ENCODE peak calls at places on chromosomes 6 and 20, in eight cellular contexts. One of them, this sample, is unnamed.

GRCh38 chr20:32231847-32232246 is 24.2 kb downstream of the POFUT1 start:
- DNase-seq in T-helper 17 cell: peak
- DNase-seq in psoas muscle: no peak
- DNase-seq in HCT116: no peak
- DNase-seq in globus pallidus: peak
- DNase-seq in dorsolateral prefrontal cortex: no peak
- DNase-seq in Right ventricle myocardium superior: no peak
- DNase-seq in GM13976: peak
- DNase-seq in this sample: no peak

GRCh38 chr6:35600659-35601125 is 88.0 kb upstream of the TULP1 start:
- DNase-seq in T-helper 17 cell: no peak
- DNase-seq in psoas muscle: no peak
- DNase-seq in HCT116: no peak
- DNase-seq in globus pallidus: no peak
- DNase-seq in dorsolateral prefrontal cortex: no peak
- DNase-seq in Right ventricle myocardium superior: no peak
- DNase-seq in GM13976: no peak
- DNase-seq in this sample: peak

GRCh38 chr6:99434702-99435530 is 9.8 kb upstream of the PNISR start:
- DNase-seq in T-helper 17 cell: no peak
- DNase-seq in psoas muscle: no peak
- DNase-seq in HCT116: peak
- DNase-seq in globus pallidus: no peak
- DNase-seq in dorsolateral prefrontal cortex: no peak
- DNase-seq in Right ventricle myocardium superior: no peak
- DNase-seq in GM13976: peak
- DNase-seq in this sample: no peak

GRCh38 chr6:7165002-7165735 is 57.4 kb downstream of the RREB1 start:
- DNase-seq in T-helper 17 cell: no peak
- DNase-seq in psoas muscle: no peak
- DNase-seq in HCT116: no peak
- DNase-seq in globus pallidus: no peak
- DNase-seq in dorsolateral prefrontal cortex: no peak
- DNase-seq in Right ventricle myocardium superior: no peak
- DNase-seq in GM13976: no peak
- DNase-seq in this sample: no peak

GRCh38 chr6:4308354-4308753 is 173.0 kb upstream of the ECI2 start:
- DNase-seq in T-helper 17 cell: no peak
- DNase-seq in psoas muscle: no peak
- DNase-seq in HCT116: no peak
- DNase-seq in globus pallidus: no peak
- DNase-seq in dorsolateral prefrontal cortex: no peak
- DNase-seq in Right ventricle myocardium superior: no peak
- DNase-seq in GM13976: no peak
- DNase-seq in this sample: no peak

GRCh38 chr6:35327349-35328027 is 14.9 kb upstream of the PPARD start:
- DNase-seq in T-helper 17 cell: peak
- DNase-seq in psoas muscle: no peak
- DNase-seq in HCT116: peak
- DNase-seq in globus pallidus: peak
- DNase-seq in dorsolateral prefrontal cortex: no peak
- DNase-seq in Right ventricle myocardium superior: peak
- DNase-seq in GM13976: peak
- DNase-seq in this sample: peak

GRCh38 chr6:162941128-162941527 is 213.4 kb downstream of the PACRG start:
- DNase-seq in T-helper 17 cell: no peak
- DNase-seq in psoas muscle: no peak
- DNase-seq in HCT116: no peak
- DNase-seq in globus pallidus: no peak
- DNase-seq in dorsolateral prefrontal cortex: no peak
- DNase-seq in Right ventricle myocardium superior: no peak
- DNase-seq in GM13976: no peak
- DNase-seq in this sample: no peak

GRCh38 chr6:145841668-145842067 is 27.1 kb upstream of the FBXO30 start:
- DNase-seq in T-helper 17 cell: no peak
- DNase-seq in psoas muscle: no peak
- DNase-seq in HCT116: no peak
- DNase-seq in globus pallidus: no peak
- DNase-seq in dorsolateral prefrontal cortex: no peak
- DNase-seq in Right ventricle myocardium superior: no peak
- DNase-seq in GM13976: no peak
- DNase-seq in this sample: no peak

GRCh38 chr6:142907544-142907943 is 37.4 kb downstream of the HIVEP2 start:
- DNase-seq in T-helper 17 cell: no peak
- DNase-seq in psoas muscle: no peak
- DNase-seq in HCT116: no peak
- DNase-seq in globus pallidus: no peak
- DNase-seq in dorsolateral prefrontal cortex: no peak
- DNase-seq in Right ventricle myocardium superior: no peak
- DNase-seq in GM13976: no peak
- DNase-seq in this sample: no peak

GRCh38 chr6:72825265-72825918 is 203.5 kb downstream of the KCNQ5 start:
- DNase-seq in T-helper 17 cell: no peak
- DNase-seq in psoas muscle: no peak
- DNase-seq in HCT116: no peak
- DNase-seq in globus pallidus: no peak
- DNase-seq in dorsolateral prefrontal cortex: no peak
- DNase-seq in Right ventricle myocardium superior: no peak
- DNase-seq in GM13976: no peak
- DNase-seq in this sample: no peak

GRCh38 chr6:4253604-4254211 is 118.3 kb upstream of the ECI2 start:
- DNase-seq in T-helper 17 cell: no peak
- DNase-seq in psoas muscle: peak
- DNase-seq in HCT116: peak
- DNase-seq in globus pallidus: peak
- DNase-seq in dorsolateral prefrontal cortex: no peak
- DNase-seq in Right ventricle myocardium superior: no peak
- DNase-seq in GM13976: no peak
- DNase-seq in this sample: no peak

GRCh38 chr6:90274481-90275030 is 22.1 kb downstream of the BACH2 start:
- DNase-seq in T-helper 17 cell: peak
- DNase-seq in psoas muscle: no peak
- DNase-seq in HCT116: no peak
- DNase-seq in globus pallidus: no peak
- DNase-seq in dorsolateral prefrontal cortex: no peak
- DNase-seq in Right ventricle myocardium superior: no peak
- DNase-seq in GM13976: no peak
- DNase-seq in this sample: peak

GRCh38 chr6:148242180-148242579 is 100.5 kb upstream of the SASH1 start:
- DNase-seq in T-helper 17 cell: no peak
- DNase-seq in psoas muscle: no peak
- DNase-seq in HCT116: no peak
- DNase-seq in globus pallidus: no peak
- DNase-seq in dorsolateral prefrontal cortex: no peak
- DNase-seq in Right ventricle myocardium superior: no peak
- DNase-seq in GM13976: no peak
- DNase-seq in this sample: no peak

GRCh38 chr6:149336529-149336928 is 19.0 kb downstream of the TAB2 start:
- DNase-seq in T-helper 17 cell: no peak
- DNase-seq in psoas muscle: no peak
- DNase-seq in HCT116: no peak
- DNase-seq in globus pallidus: no peak
- DNase-seq in dorsolateral prefrontal cortex: no peak
- DNase-seq in Right ventricle myocardium superior: no peak
- DNase-seq in GM13976: no peak
- DNase-seq in this sample: no peak

GRCh38 chr20:23445596-23446217 is 6.2 kb downstream of the CSTL1 start:
- DNase-seq in T-helper 17 cell: no peak
- DNase-seq in psoas muscle: no peak
- DNase-seq in HCT116: peak
- DNase-seq in globus pallidus: no peak
- DNase-seq in dorsolateral prefrontal cortex: no peak
- DNase-seq in Right ventricle myocardium superior: no peak
- DNase-seq in GM13976: no peak
- DNase-seq in this sample: no peak

GRCh38 chr6:81950877-81951276 is 198.4 kb upstream of the TENT5A start:
- DNase-seq in T-helper 17 cell: no peak
- DNase-seq in psoas muscle: no peak
- DNase-seq in HCT116: peak
- DNase-seq in globus pallidus: peak
- DNase-seq in dorsolateral prefrontal cortex: no peak
- DNase-seq in Right ventricle myocardium superior: no peak
- DNase-seq in GM13976: no peak
- DNase-seq in this sample: no peak

GRCh38 chr6:73579851-73580246 is 59.0 kb upstream of the EEF1A1 start:
- DNase-seq in T-helper 17 cell: no peak
- DNase-seq in psoas muscle: peak
- DNase-seq in HCT116: peak
- DNase-seq in globus pallidus: peak
- DNase-seq in dorsolateral prefrontal cortex: no peak
- DNase-seq in Right ventricle myocardium superior: no peak
- DNase-seq in GM13976: no peak
- DNase-seq in this sample: peak

GRCh38 chr6:36290668-36291620 is 21.1 kb downstream of the PNPLA1 start:
- DNase-seq in T-helper 17 cell: no peak
- DNase-seq in psoas muscle: no peak
- DNase-seq in HCT116: peak
- DNase-seq in globus pallidus: no peak
- DNase-seq in dorsolateral prefrontal cortex: no peak
- DNase-seq in Right ventricle myocardium superior: no peak
- DNase-seq in GM13976: no peak
- DNase-seq in this sample: no peak

GRCh38 chr6:132712366-132712765 is 1.5 kb downstream of the VNN1 start:
- DNase-seq in T-helper 17 cell: no peak
- DNase-seq in psoas muscle: no peak
- DNase-seq in HCT116: no peak
- DNase-seq in globus pallidus: no peak
- DNase-seq in dorsolateral prefrontal cortex: no peak
- DNase-seq in Right ventricle myocardium superior: no peak
- DNase-seq in GM13976: no peak
- DNase-seq in this sample: no peak

GRCh38 chr20:15759546-15760216 is 813.6 kb downstream of the KIF16B start:
- DNase-seq in T-helper 17 cell: no peak
- DNase-seq in psoas muscle: no peak
- DNase-seq in HCT116: no peak
- DNase-seq in globus pallidus: peak
- DNase-seq in dorsolateral prefrontal cortex: no peak
- DNase-seq in Right ventricle myocardium superior: no peak
- DNase-seq in GM13976: no peak
- DNase-seq in this sample: no peak

GRCh38 chr20:38842558-38842981 is 37.1 kb downstream of the PPP1R16B start:
- DNase-seq in T-helper 17 cell: no peak
- DNase-seq in psoas muscle: no peak
- DNase-seq in HCT116: no peak
- DNase-seq in globus pallidus: no peak
- DNase-seq in dorsolateral prefrontal cortex: no peak
- DNase-seq in Right ventricle myocardium superior: no peak
- DNase-seq in GM13976: peak
- DNase-seq in this sample: peak